ENCODE peak calls at places on chromosomes 13 and 19, in seven cellular contexts. B, S, I, H, E, L and U are unnamed samples.

GRCh38 chr19:4327252-4327876 is 11.3 kb downstream of the STAP2 start:
- DNase-seq in I (peak), S (peak), H (no peak), B (no peak), L (peak), E (peak), U (peak)

GRCh38 chr19:14091086-14091884 is 734 bp upstream of the SAMD1 start:
- DNase-seq in H (no peak), I (peak), S (peak), E (no peak), B (no peak), L (peak), U (peak)

GRCh38 chr19:56727731-56728130 is 56.2 kb upstream of the ZNF835 start:
- DNase-seq in I (no peak), H (no peak), B (no peak), E (no peak), S (no peak), L (no peak), U (no peak)

GRCh38 chr19:14118165-14119051 is 846 bp upstream of the PRKACA start:
- DNase-seq in B (no peak), L (peak), E (no peak), H (no peak), S (no peak), I (no peak), U (peak)

GRCh38 chr19:31272707-31273106 is 76.5 kb downstream of the TSHZ3 start:
- DNase-seq in H (no peak), B (no peak), I (no peak), E (no peak), L (no peak), S (no peak), U (no peak)

GRCh38 chr19:30719189-30719990 is 347.2 kb downstream of the ZNF536 start:
- DNase-seq in H (no peak), S (peak), E (no peak), B (no peak), I (peak), L (peak), U (no peak)

GRCh38 chr13:96499646-96500045 is 409.7 kb downstream of the HS6ST3 start:
- DNase-seq in I (no peak), L (no peak), E (no peak), S (no peak), B (no peak), H (no peak), U (peak)

GRCh38 chr19:47511681-47512080 is 3.2 kb downstream of the NAPA start:
- DNase-seq in L (no peak), H (no peak), S (no peak), E (no peak), B (no peak), I (no peak), U (peak)

GRCh38 chr13:27194209-27194608 is 22.6 kb upstream of the USP12 start:
- DNase-seq in E (no peak), H (no peak), L (no peak), I (no peak), B (no peak), S (no peak), U (no peak)

GRCh38 chr19:36225219-36225892 is 10.4 kb downstream of the ZNF146 start:
- DNase-seq in L (no peak), I (no peak), H (no peak), E (no peak), B (no peak), S (no peak), U (no peak)

GRCh38 chr13:76522083-76522755 is 364.0 kb downstream of the KCTD12 start:
- DNase-seq in L (peak), B (no peak), H (no peak), E (no peak), S (peak), I (no peak), U (no peak)

GRCh38 chr13:26784704-26785639 is 24.4 kb upstream of the GPR12 start:
- DNase-seq in S (peak), H (no peak), I (no peak), L (no peak), B (no peak), E (no peak), U (peak)

GRCh38 chr13:21672811-21673591 is 2.1 kb downstream of the FGF9 start:
- DNase-seq in L (no peak), H (no peak), S (no peak), I (no peak), B (no peak), E (no peak), U (no peak)

GRCh38 chr19:47713046-47714021 is at the start of gene EHD2:
- DNase-seq in L (peak), E (no peak), I (peak), S (peak), H (no peak), B (no peak), U (peak)

GRCh38 chr13:73984949-73985691 is 149.1 kb downstream of the KLF12 start:
- DNase-seq in E (no peak), L (no peak), S (no peak), H (no peak), B (no peak), I (no peak), U (no peak)

GRCh38 chr19:48967346-48968178 is 2.5 kb downstream of the FTL start:
- DNase-seq in E (no peak), S (no peak), H (no peak), B (no peak), I (peak), L (no peak), U (peak)

GRCh38 chr13:35720690-35721554 is 244.4 kb upstream of the MAB21L1 start:
- DNase-seq in S (peak), B (peak), L (peak), I (peak), H (no peak), E (peak), U (peak)

GRCh38 chr19:47324502-47324901 is 7.5 kb upstream of the C5AR2 start:
- DNase-seq in S (no peak), I (no peak), H (no peak), E (no peak), B (no peak), L (no peak), U (peak)

GRCh38 chr19:3783660-3784584 is 2.3 kb downstream of the MATK start:
- DNase-seq in L (peak), I (peak), E (no peak), S (peak), H (no peak), B (no peak), U (peak)

GRCh38 chr13:94524407-94524806 is 44.9 kb upstream of the DCT start:
- DNase-seq in S (no peak), L (no peak), E (no peak), I (no peak), H (no peak), B (no peak), U (no peak)

GRCh38 chr19:56141416-56141992 is 417 bp downstream of the ZNF444 start:
- DNase-seq in H (no peak), I (no peak), L (no peak), S (no peak), B (no peak), E (no peak), U (peak)

GRCh38 chr13:77036294-77036693 is 9.3 kb upstream of the FBXL3 start:
- DNase-seq in E (no peak), L (no peak), H (no peak), B (no peak), I (no peak), S (no peak), U (no peak)

GRCh38 chr13:81058916-81059290 is 718.0 kb upstream of the SPRY2 start:
- DNase-seq in B (no peak), E (no peak), S (no peak), I (no peak), H (no peak), L (no peak), U (no peak)

GRCh38 chr19:850221-850978 is 1.7 kb upstream of the ELANE start:
- DNase-seq in H (no peak), L (peak), E (no peak), I (peak), B (no peak), S (peak), U (peak)

GRCh38 chr13:104641309-104641708 is 1575.1 kb upstream of the SLC10A2 start:
- DNase-seq in L (peak), I (no peak), S (no peak), H (no peak), B (no peak), E (no peak), U (no peak)

GRCh38 chr19:5308471-5309437 is 31.9 kb downstream of the PTPRS start:
- DNase-seq in S (no peak), H (no peak), B (peak), I (no peak), E (no peak), L (peak), U (peak)

GRCh38 chr19:9060559-9061340 is 26.1 kb upstream of the OR1M1 start:
- DNase-seq in E (no peak), I (no peak), S (no peak), L (no peak), H (no peak), B (no peak), U (no peak)

GRCh38 chr19:43777163-43777700 is 3.5 kb downstream of the KCNN4 start:
- DNase-seq in I (no peak), B (no peak), E (no peak), S (no peak), L (peak), H (no peak), U (peak)

GRCh38 chr19:43784981-43785808 is 4.4 kb upstream of the KCNN4 start:
- DNase-seq in H (no peak), E (no peak), S (peak), B (peak), I (peak), L (peak), U (peak)

GRCh38 chr13:40438999-40439797 is 227.2 kb downstream of the FOXO1 start:
- DNase-seq in E (no peak), L (no peak), H (no peak), I (no peak), B (no peak), S (no peak), U (no peak)

GRCh38 chr13:22926176-22927007 is 254.4 kb upstream of the SGCG start:
- DNase-seq in E (peak), B (no peak), H (no peak), I (no peak), L (no peak), S (peak), U (no peak)

GRCh38 chr19:17419154-17419490 is 725 bp upstream of the MVB12A start:
- DNase-seq in S (no peak), B (no peak), E (no peak), I (no peak), L (no peak), H (no peak), U (peak)

GRCh38 chr19:6221878-6222746 is 57.7 kb downstream of the MLLT1 start:
- DNase-seq in B (no peak), S (no peak), H (no peak), I (no peak), L (no peak), E (no peak), U (no peak)

GRCh38 chr19:46413262-46414031 is at the start of gene CCDC8:
- DNase-seq in H (no peak), E (peak), B (no peak), I (no peak), S (peak), L (no peak), U (peak)

GRCh38 chr19:3253270-3253669 is 28.8 kb downstream of the CELF5 start:
- DNase-seq in L (no peak), I (peak), B (peak), H (no peak), S (no peak), E (no peak), U (peak)

GRCh38 chr19:5130371-5131030 is 161.6 kb downstream of the KDM4B start:
- DNase-seq in B (no peak), H (peak), L (no peak), S (no peak), I (no peak), E (no peak), U (no peak)

GRCh38 chr13:69769637-69770036 is 338.0 kb upstream of the ATXN8OS start:
- DNase-seq in L (no peak), E (no peak), B (no peak), I (no peak), S (no peak), H (no peak), U (no peak)

GRCh38 chr19:58407658-58408151 is 744 bp upstream of the ZNF584 start:
- DNase-seq in S (no peak), H (no peak), L (no peak), E (no peak), B (no peak), I (no peak), U (no peak)

GRCh38 chr13:109974354-109974753 is 188.0 kb upstream of the IRS2 start:
- DNase-seq in E (no peak), H (no peak), S (no peak), L (no peak), B (no peak), I (no peak), U (no peak)

DNA sequence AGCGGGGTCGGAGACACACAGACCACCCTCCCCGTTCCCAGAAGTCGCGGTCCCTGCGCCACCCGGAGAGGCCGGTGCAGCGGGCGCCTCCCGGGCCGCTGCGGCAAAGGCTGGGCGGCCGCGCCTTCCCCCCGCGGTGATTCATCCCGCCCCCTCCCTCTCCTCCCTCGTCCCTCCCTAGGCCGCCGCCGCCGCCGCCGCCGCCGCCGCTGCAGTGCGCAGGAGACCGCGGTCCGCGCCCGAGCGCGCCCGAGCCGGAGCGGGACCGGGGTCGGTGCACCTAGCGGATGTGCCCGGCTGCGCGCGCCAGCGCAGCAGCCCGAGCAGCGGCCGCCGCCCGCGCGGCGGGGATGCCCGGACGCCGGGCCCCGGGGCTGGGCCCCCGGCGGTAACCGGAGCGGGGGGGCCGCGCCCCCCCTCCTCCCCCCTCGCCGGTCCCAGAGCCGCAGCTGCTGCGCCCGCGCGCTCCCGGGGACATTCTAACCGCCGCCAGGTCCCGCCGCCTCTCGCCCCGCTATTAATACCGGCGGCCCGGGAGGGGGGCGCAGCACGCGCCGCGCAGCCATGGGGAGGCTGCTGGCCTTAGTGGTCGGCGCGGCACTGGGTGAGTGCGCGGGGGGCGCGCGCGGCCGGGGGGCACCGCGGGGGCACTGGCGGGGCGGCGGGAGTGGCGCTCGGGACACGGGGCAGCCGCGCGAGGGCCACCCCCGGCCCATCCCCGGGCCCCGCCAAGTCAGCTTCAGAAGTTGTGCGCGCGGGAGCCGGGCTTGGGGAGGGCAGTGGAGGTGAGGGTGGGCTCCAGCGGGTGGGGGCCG is at the start of gene SCN1B:
- DNase-seq in I (peak), L (peak), H (no peak), E (no peak), S (peak), B (peak), U (peak)
- TF ChIP-seq MAX in I (no peak), L (no peak), H (no peak), E (no peak), S (no peak), B (no peak), U (no peak)

DNA sequence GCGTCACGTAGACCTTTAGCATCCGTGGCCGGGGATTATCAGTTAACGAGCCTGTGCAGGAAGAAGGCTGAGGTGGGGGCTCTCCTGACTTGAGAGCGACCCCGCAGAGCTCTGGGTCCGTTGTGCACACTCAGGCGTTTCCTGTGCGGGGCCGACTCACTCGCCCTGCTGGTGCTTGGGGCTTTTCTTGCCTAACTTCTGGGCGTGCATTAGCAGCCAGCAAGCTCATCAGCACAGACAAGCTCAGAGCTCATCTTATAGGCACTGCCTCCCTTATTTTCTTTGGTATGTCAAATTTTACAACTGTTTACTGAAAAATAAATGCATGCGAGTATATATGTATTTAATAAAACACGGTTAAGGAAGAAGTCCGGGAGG is 23.7 kb downstream of the ADPRHL1 start:
- DNase-seq in S (no peak), L (no peak), E (no peak), H (no peak), I (no peak), B (no peak), U (peak)
- TF ChIP-seq MAX in S (no peak), L (no peak), E (no peak), H (no peak), I (no peak), B (no peak), U (no peak)

GRCh38 chr13:66974174-66974573 is 256.0 kb downstream of the PCDH9 start:
- DNase-seq in S (no peak), B (no peak), L (no peak), E (no peak), I (no peak), H (no peak), U (no peak)
- TF ChIP-seq MAX in S (no peak), B (no peak), L (no peak), E (no peak), I (no peak), H (no peak), U (no peak)

GRCh38 chr13:48741377-48741776 is 87.6 kb downstream of the CYSLTR2 start:
- DNase-seq in I (no peak), H (no peak), E (no peak), B (no peak), S (no peak), L (peak), U (no peak)
- TF ChIP-seq MAX in I (no peak), H (no peak), E (no peak), B (no peak), S (no peak), L (no peak), U (no peak)

GRCh38 chr13:50529154-50529882 is 314.2 kb downstream of the DLEU7 start:
- DNase-seq in S (peak), B (peak), L (peak), I (peak), E (no peak), H (no peak), U (no peak)
- TF ChIP-seq MAX in S (no peak), B (peak), L (peak), I (no peak), E (no peak), H (no peak), U (no peak)

DNA sequence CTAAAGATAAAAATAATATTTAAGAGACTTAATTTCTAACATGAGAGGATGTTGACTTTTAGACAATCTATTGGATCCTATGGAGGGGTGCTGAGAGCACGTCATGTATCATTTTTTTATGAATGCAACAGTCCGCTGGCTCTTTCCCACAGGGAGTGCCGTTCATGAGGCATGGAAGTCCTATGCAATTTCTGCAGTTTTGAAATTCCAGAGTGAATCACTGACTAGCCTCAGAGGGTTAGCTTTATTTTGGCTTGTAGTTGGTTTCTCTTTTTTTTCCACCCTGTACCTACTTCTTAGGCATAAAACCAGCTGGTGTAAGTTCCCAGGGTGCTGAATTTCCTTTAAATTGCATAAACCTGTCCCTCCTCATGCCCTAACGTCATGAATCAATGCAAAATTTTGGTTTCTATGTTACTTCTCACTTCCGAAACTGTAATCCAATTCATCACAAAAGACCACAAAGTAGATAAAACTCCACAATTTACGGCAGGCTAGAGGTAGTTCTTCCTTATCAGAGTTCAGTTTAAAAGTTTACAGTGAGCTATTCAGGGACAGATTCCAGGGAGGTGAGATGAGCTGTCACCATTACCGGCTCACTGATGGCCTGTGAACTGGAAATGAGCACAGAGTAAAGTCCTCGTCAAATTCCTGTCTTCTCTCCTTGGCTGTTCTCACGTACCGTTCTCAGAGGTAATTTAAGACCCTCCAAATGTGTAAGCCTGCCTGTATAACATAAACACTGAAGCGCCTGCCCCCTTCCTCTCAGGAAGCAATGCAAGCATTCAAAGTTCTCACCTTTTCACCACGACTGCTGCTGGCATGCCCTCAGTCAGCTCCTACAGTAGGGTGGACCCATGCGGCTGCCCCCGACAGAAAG is 216.6 kb upstream of the SLC10A2 start:
- DNase-seq in E (no peak), B (no peak), I (peak), H (no peak), L (no peak), S (no peak), U (no peak)
- TF ChIP-seq MAX in E (no peak), B (no peak), I (no peak), H (no peak), L (no peak), S (no peak), U (no peak)

DNA sequence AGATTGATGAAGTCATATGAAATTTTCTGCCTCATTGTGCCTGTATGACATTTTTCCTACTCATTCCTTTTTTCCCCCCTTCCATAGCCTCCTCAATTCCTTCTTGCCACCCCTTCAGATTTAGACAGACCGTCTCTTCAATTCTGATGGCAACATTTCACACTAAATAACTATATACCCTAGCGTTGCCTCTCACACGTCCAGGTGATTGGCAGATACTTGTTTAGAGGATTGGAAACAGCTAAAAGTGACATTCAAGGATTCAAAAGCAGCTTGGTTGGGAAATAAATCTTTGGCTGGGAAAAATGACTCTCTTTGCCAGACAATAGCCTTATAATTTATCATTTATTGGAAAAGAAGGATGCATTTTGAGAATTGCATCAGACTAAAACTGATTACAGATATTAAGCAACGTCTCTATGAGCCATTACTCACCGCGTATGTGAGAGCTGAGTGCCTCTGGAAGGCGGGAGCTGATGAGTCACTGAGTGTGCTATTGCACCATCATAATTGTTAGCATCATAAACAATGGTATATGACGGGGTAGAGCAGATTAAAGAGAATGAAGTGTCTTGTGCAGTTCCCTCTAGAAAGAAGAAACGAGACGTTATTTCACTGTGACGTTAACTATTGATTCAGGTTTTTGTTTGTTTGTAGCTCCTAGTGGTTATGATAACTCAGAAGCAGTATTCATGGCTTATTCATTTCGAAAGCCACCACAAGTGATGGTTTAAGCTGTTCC is 61.1 kb upstream of the FAM216B start:
- DNase-seq in L (no peak), S (no peak), I (peak), H (peak), B (peak), E (no peak), U (peak)
- TF ChIP-seq MAX in L (no peak), S (no peak), I (no peak), H (no peak), B (no peak), E (no peak), U (no peak)